ENCODE peak calls at places on chromosomes 7 and 10, in five cellular contexts. X is nephron progenitor cell; A is activated CD4-positive, alpha-beta T cell treated with anti-CD3 and anti-CD28 coated beads for 24 hours; N is coronary artery; I is M059J. D is an unnamed sample.

GRCh38 chr7:27152816-27153486 is 568 bp upstream of the HOXA3 start:
- DNase-seq in A (no peak), I (no peak), N (no peak), X (no peak), D (no peak)

GRCh38 chr7:4663239-4663638 is 18.9 kb upstream of the FOXK1 start:
- DNase-seq in I (no peak), A (no peak), X (no peak), N (no peak), D (no peak)

GRCh38 chr10:112875474-112876267 is 74.4 kb upstream of the TCF7L2 start:
- DNase-seq in N (no peak), A (no peak), X (no peak), I (peak), D (no peak)

GRCh38 chr7:22867589-22867988 is 44.9 kb upstream of the TOMM7 start:
- DNase-seq in I (no peak), N (no peak), A (no peak), X (no peak), D (no peak)

GRCh38 chr7:151565541-151565940 is 45.8 kb upstream of the RHEB start:
- DNase-seq in I (peak), N (no peak), X (no peak), A (no peak), D (no peak)

GRCh38 chr7:157013602-157014549 is 3.4 kb upstream of the MNX1 start:
- DNase-seq in N (no peak), X (no peak), A (no peak), I (no peak), D (no peak)

GRCh38 chr7:17207220-17207619 is 91.2 kb upstream of the AHR start:
- DNase-seq in I (no peak), A (no peak), X (no peak), N (no peak), D (no peak)

GRCh38 chr7:42198296-42198695 is 38.7 kb downstream of the GLI3 start:
- DNase-seq in I (peak), N (no peak), A (no peak), X (no peak), D (no peak)

GRCh38 chr7:57204411-57204811 is 72.2 kb upstream of the ZNF479 start:
- DNase-seq in X (no peak), A (no peak), N (no peak), I (no peak), D (no peak)

GRCh38 chr7:106012935-106013439 is 49.9 kb downstream of the CDHR3 start:
- DNase-seq in X (no peak), I (peak), N (no peak), A (no peak), D (no peak)

GRCh38 chr10:49397036-49397999 is 1.4 kb upstream of the DRGX start:
- DNase-seq in I (no peak), X (peak), N (peak), A (no peak), D (no peak)

GRCh38 chr7:517848-518629 is 1.6 kb downstream of the PDGFA start:
- DNase-seq in N (no peak), A (no peak), I (peak), X (peak), D (no peak)

GRCh38 chr10:105973912-105974311 is 1190.6 kb downstream of the SORCS1 start:
- DNase-seq in A (no peak), N (no peak), I (no peak), X (no peak), D (no peak)

GRCh38 chr7:3200504-3200903 is 100.5 kb upstream of the SDK1 start:
- DNase-seq in N (no peak), X (no peak), A (no peak), I (peak), D (peak)

GRCh38 chr7:104241581-104241980 is 33.8 kb upstream of the ORC5 start:
- DNase-seq in I (no peak), A (no peak), N (no peak), X (no peak), D (no peak)

GRCh38 chr10:120646738-120647427 is 189.9 kb downstream of the PLPP4 start:
- DNase-seq in I (no peak), N (no peak), A (no peak), X (no peak), D (no peak)

GRCh38 chr10:92757720-92758119 is 68.0 kb downstream of the HHEX start:
- DNase-seq in N (no peak), X (no peak), I (no peak), A (no peak), D (no peak)

GRCh38 chr10:124344266-124344590 is 74.5 kb downstream of the OAT start:
- DNase-seq in X (no peak), A (no peak), I (no peak), N (peak), D (no peak)

GRCh38 chr10:132302911-132303310 is 4.8 kb downstream of the STK32C start:
- DNase-seq in A (no peak), X (no peak), N (peak), I (no peak), D (no peak)

GRCh38 chr7:150401424-150401790 is 22.3 kb downstream of the ZNF775 start:
- DNase-seq in X (no peak), I (peak), A (no peak), N (no peak), D (peak)

GRCh38 chr7:81410471-81411117 is 359.3 kb downstream of the HGF start:
- DNase-seq in I (peak), A (no peak), N (no peak), X (no peak), D (no peak)

GRCh38 chr10:124735491-124736286 is 8.5 kb downstream of the FAM53B start:
- DNase-seq in X (no peak), I (no peak), A (no peak), N (no peak), D (no peak)

GRCh38 chr7:25358831-25359350 is 130.6 kb upstream of the NPVF start:
- DNase-seq in A (no peak), X (no peak), N (no peak), I (peak), D (no peak)

GRCh38 chr10:71621263-71621751 is 98.3 kb downstream of the C10orf105 start:
- DNase-seq in I (peak), A (no peak), N (no peak), X (no peak), D (no peak)

GRCh38 chr7:23044581-23044980 is 30.7 kb upstream of the HYCC1 start:
- DNase-seq in I (peak), A (no peak), N (no peak), X (no peak), D (no peak)

GRCh38 chr7:124101173-124101768 is 68.4 kb upstream of the TMEM229A start:
- DNase-seq in N (no peak), X (no peak), I (peak), A (no peak), D (no peak)

GRCh38 chr10:44962870-44963738 is 3.5 kb downstream of the RASSF4 start:
- DNase-seq in N (no peak), I (no peak), X (no peak), A (no peak), D (no peak)